ENCODE peak calls at places on chromosomes 11 and 22, in seven cellular contexts. G is heart left ventricle; J is RPMI7951; F is caudate nucleus; H is stimulated activated CD4-positive, alpha-beta T cell treated with anti-CD3 and anti-CD28 coated beads, Interleukin-4, amount 100 ng/mL, for 48 hours; X is endothelial cell of umbilical vein; B is GM13977. W is an unnamed sample.

GRCh38 chr22:31650391-31650790 is 11.6 kb downstream of the PISD start:
- DNase-seq in J (peak), H (no peak), F (no peak), B (no peak), G (no peak), X (no peak), W (peak)

GRCh38 chr11:27720277-27720830 is 20.1 kb upstream of the BDNF start:
- DNase-seq in J (peak), B (peak), H (no peak), G (peak), F (no peak), X (peak), W (peak)

GRCh38 chr22:35556666-35557065 is 16.0 kb downstream of the RASD2 start:
- DNase-seq in J (no peak), B (no peak), G (no peak), H (no peak), X (no peak), F (no peak), W (no peak)

GRCh38 chr11:6437993-6438392 is 2.8 kb downstream of the HPX start:
- DNase-seq in B (no peak), F (no peak), H (no peak), X (no peak), G (no peak), J (no peak), W (no peak)

GRCh38 chr11:122998727-122999370 is 17.2 kb upstream of the BSX start:
- DNase-seq in B (no peak), J (no peak), G (no peak), H (no peak), X (no peak), F (no peak), W (no peak)

GRCh38 chr11:84164722-84165121 is 878.6 kb upstream of the CCDC90B start:
- DNase-seq in B (no peak), G (no peak), J (no peak), X (no peak), H (no peak), F (no peak), W (no peak)

GRCh38 chr11:2783536-2784082 is 83.8 kb upstream of the KCNQ1OT1 start:
- DNase-seq in J (no peak), H (no peak), X (no peak), G (no peak), F (no peak), B (no peak), W (no peak)

GRCh38 chr11:13314676-13315394 is 37.2 kb downstream of the BMAL1 start:
- DNase-seq in X (no peak), G (no peak), J (no peak), F (no peak), H (no peak), B (no peak), W (no peak)

GRCh38 chr22:32509045-32509444 is 34.4 kb downstream of the FBXO7 start:
- DNase-seq in G (no peak), X (no peak), J (no peak), H (no peak), F (no peak), B (no peak), W (no peak)

GRCh38 chr11:93330446-93330984 is at the start of gene DEUP1:
- DNase-seq in J (no peak), G (peak), F (peak), H (peak), X (peak), B (peak), W (peak)

GRCh38 chr22:26646158-26646557 is 11.2 kb upstream of the MIAT start:
- DNase-seq in X (no peak), H (no peak), F (no peak), B (no peak), G (no peak), J (peak), W (no peak)

GRCh38 chr11:94315664-94316063 is 11.3 kb downstream of the IZUMO1R start:
- DNase-seq in X (no peak), B (no peak), F (no peak), G (no peak), J (no peak), H (no peak), W (no peak)

GRCh38 chr22:19510919-19511341 is 13.3 kb downstream of the CLDN5 start:
- DNase-seq in B (no peak), J (no peak), H (no peak), F (no peak), X (no peak), G (no peak), W (no peak)

GRCh38 chr11:47340980-47341775 is 11.3 kb downstream of the MYBPC3 start:
- DNase-seq in B (no peak), F (no peak), H (no peak), J (no peak), G (no peak), X (no peak), W (no peak)

GRCh38 chr11:117097567-117098268 is 510 bp downstream of the SIK3 start:
- DNase-seq in G (peak), H (peak), F (peak), J (peak), X (peak), B (peak), W (peak)

GRCh38 chr11:70247042-70247709 is 23.3 kb upstream of the PPFIA1 start:
- DNase-seq in H (no peak), B (no peak), F (no peak), J (no peak), G (no peak), X (no peak), W (no peak)

GRCh38 chr22:41834005-41834975 is 1.4 kb downstream of the SREBF2 start:
- DNase-seq in B (no peak), G (no peak), F (no peak), H (no peak), X (peak), J (no peak), W (no peak)

GRCh38 chr11:74570266-74571061 is 21.9 kb upstream of the POLD3 start:
- DNase-seq in J (peak), H (no peak), B (peak), F (no peak), X (peak), G (peak), W (peak)

GRCh38 chr22:37196539-37197450 is 8.7 kb upstream of the C1QTNF6 start:
- DNase-seq in H (no peak), F (peak), X (peak), G (peak), B (no peak), J (peak), W (peak)

GRCh38 chr11:131710511-131710910 is 340.1 kb downstream of the NTM start:
- DNase-seq in H (no peak), X (no peak), G (no peak), F (no peak), B (no peak), J (peak), W (no peak)

GRCh38 chr11:64022125-64022784 is 13.5 kb upstream of the FLRT1 start:
- DNase-seq in F (no peak), G (no peak), X (no peak), J (no peak), B (no peak), H (no peak), W (no peak)

GRCh38 chr11:69554849-69555248 is 73.4 kb downstream of the LINC01488 start:
- DNase-seq in B (no peak), J (peak), H (no peak), X (no peak), G (no peak), F (no peak), W (peak)

GRCh38 chr11:86182976-86183584 is 61.5 kb upstream of the EED start:
- DNase-seq in J (peak), F (no peak), B (peak), H (peak), G (no peak), X (no peak), W (no peak)

GRCh38 chr11:25206762-25207161 is 709.9 kb downstream of the LUZP2 start:
- DNase-seq in F (no peak), H (no peak), G (no peak), X (no peak), J (no peak), B (no peak), W (no peak)

GRCh38 chr11:126990716-126991480 is 9.7 kb downstream of the KIRREL3 start:
- DNase-seq in F (no peak), X (no peak), B (no peak), G (no peak), J (peak), H (no peak), W (no peak)

GRCh38 chr11:83661491-83662350 is 375.6 kb upstream of the CCDC90B start:
- DNase-seq in B (no peak), X (no peak), H (no peak), F (no peak), J (no peak), G (no peak), W (no peak)

GRCh38 chr22:40196628-40197027 is 18.9 kb downstream of the TNRC6B start:
- DNase-seq in G (no peak), X (peak), J (peak), H (no peak), B (no peak), F (no peak), W (peak)

GRCh38 chr22:43004362-43005035 is 10.4 kb downstream of the PACSIN2 start:
- DNase-seq in G (no peak), F (no peak), J (peak), H (no peak), X (no peak), B (no peak), W (no peak)

GRCh38 chr11:83921447-83922192 is 635.5 kb upstream of the CCDC90B start:
- DNase-seq in B (no peak), H (no peak), X (no peak), F (no peak), J (no peak), G (no peak), W (no peak)

GRCh38 chr11:78823588-78823987 is 248.9 kb upstream of the NARS2 start:
- DNase-seq in F (no peak), B (no peak), X (peak), J (peak), G (no peak), H (no peak), W (no peak)

W was measured in lung microvascular endothelial cell.